ENCODE peak calls at places on chromosomes 6 and 20, in eight cellular contexts. One of them, this sample, is unnamed.
A peak's percentile ranks its signal among the peaks of the same experiment; 100 is the strongest.

GRCh38 chr20:21303061-21303871 is at the start of gene XRN2:
- DNase-seq in transverse colon: peak; percentile 97
- DNase-seq in HepG2: peak; percentile 98
- DNase-seq in uterus: peak; percentile 94
- DNase-seq in stomach: peak; percentile 96
- DNase-seq in testis: peak; percentile 96
- DNase-seq in H1: peak; percentile 72
- DNase-seq in heart left ventricle: peak; percentile 97
- DNase-seq in this sample: peak; percentile 97

GRCh38 chr6:12403946-12404647 is 113.9 kb downstream of the EDN1 start:
- DNase-seq in heart left ventricle: no peak
- DNase-seq in HepG2: no peak
- DNase-seq in stomach: no peak
- DNase-seq in uterus: no peak
- DNase-seq in H1: no peak
- DNase-seq in transverse colon: no peak
- DNase-seq in testis: no peak
- DNase-seq in this sample: no peak

GRCh38 chr6:28243946-28244345 is 8.1 kb downstream of the ZKSCAN4 start:
- DNase-seq in transverse colon: no peak
- DNase-seq in stomach: no peak
- DNase-seq in testis: no peak
- DNase-seq in H1: no peak
- DNase-seq in HepG2: no peak
- DNase-seq in uterus: no peak
- DNase-seq in heart left ventricle: no peak
- DNase-seq in this sample: no peak

GRCh38 chr20:13286600-13286999 is 65.5 kb downstream of the ISM1 start:
- DNase-seq in transverse colon: no peak
- DNase-seq in H1: no peak
- DNase-seq in uterus: no peak
- DNase-seq in HepG2: no peak
- DNase-seq in testis: no peak
- DNase-seq in stomach: no peak
- DNase-seq in heart left ventricle: no peak
- DNase-seq in this sample: peak; percentile 57

GRCh38 chr20:44644384-44645131 is 6.9 kb downstream of the ADA start:
- DNase-seq in transverse colon: no peak
- DNase-seq in HepG2: no peak
- DNase-seq in uterus: no peak
- DNase-seq in testis: no peak
- DNase-seq in stomach: no peak
- DNase-seq in heart left ventricle: no peak
- DNase-seq in H1: no peak
- DNase-seq in this sample: no peak

GRCh38 chr6:11393713-11394627 is 143.6 kb upstream of the TMEM170B start:
- DNase-seq in transverse colon: no peak
- DNase-seq in heart left ventricle: no peak
- DNase-seq in testis: no peak
- DNase-seq in HepG2: peak; percentile 54
- DNase-seq in uterus: no peak
- DNase-seq in stomach: no peak
- DNase-seq in H1: no peak
- DNase-seq in this sample: no peak

GRCh38 chr6:37311666-37312473 is 41.9 kb upstream of the RNF8 start:
- DNase-seq in transverse colon: no peak
- DNase-seq in heart left ventricle: no peak
- DNase-seq in stomach: no peak
- DNase-seq in HepG2: no peak
- DNase-seq in testis: no peak
- DNase-seq in uterus: no peak
- DNase-seq in H1: no peak
- DNase-seq in this sample: no peak

GRCh38 chr20:41369673-41370072 is 3.1 kb upstream of the EMILIN3 start:
- DNase-seq in testis: no peak
- DNase-seq in uterus: no peak
- DNase-seq in HepG2: no peak
- DNase-seq in transverse colon: no peak
- DNase-seq in H1: no peak
- DNase-seq in heart left ventricle: no peak
- DNase-seq in stomach: no peak
- DNase-seq in this sample: no peak

GRCh38 chr6:31907158-31907813 is 5.4 kb upstream of the ZBTB12 start:
- DNase-seq in testis: peak; percentile 57
- DNase-seq in HepG2: peak; percentile 86
- DNase-seq in uterus: peak; percentile 50
- DNase-seq in H1: no peak
- DNase-seq in transverse colon: no peak
- DNase-seq in stomach: no peak
- DNase-seq in heart left ventricle: no peak
- DNase-seq in this sample: no peak

GRCh38 chr20:61579908-61580307 is 327.8 kb downstream of the CDH4 start:
- DNase-seq in testis: no peak
- DNase-seq in HepG2: peak; percentile 33
- DNase-seq in H1: no peak
- DNase-seq in stomach: no peak
- DNase-seq in heart left ventricle: no peak
- DNase-seq in uterus: no peak
- DNase-seq in transverse colon: no peak
- DNase-seq in this sample: no peak

GRCh38 chr6:133001040-133001570 is 186.7 kb downstream of the RPS12 start:
- DNase-seq in transverse colon: no peak
- DNase-seq in H1: no peak
- DNase-seq in HepG2: no peak
- DNase-seq in heart left ventricle: no peak
- DNase-seq in testis: no peak
- DNase-seq in stomach: no peak
- DNase-seq in uterus: no peak
- DNase-seq in this sample: no peak

GRCh38 chr6:80477591-80478370 is 371.3 kb downstream of the BCKDHB start:
- DNase-seq in heart left ventricle: no peak
- DNase-seq in stomach: no peak
- DNase-seq in H1: no peak
- DNase-seq in transverse colon: no peak
- DNase-seq in HepG2: no peak
- DNase-seq in uterus: no peak
- DNase-seq in testis: no peak
- DNase-seq in this sample: no peak

GRCh38 chr6:129212081-129212480 is 329.1 kb downstream of the LAMA2 start:
- DNase-seq in stomach: no peak
- DNase-seq in testis: no peak
- DNase-seq in heart left ventricle: no peak
- DNase-seq in HepG2: no peak
- DNase-seq in H1: no peak
- DNase-seq in uterus: no peak
- DNase-seq in transverse colon: no peak
- DNase-seq in this sample: no peak

GRCh38 chr6:139593081-139593480 is 218.6 kb upstream of the CITED2 start:
- DNase-seq in heart left ventricle: no peak
- DNase-seq in uterus: no peak
- DNase-seq in stomach: no peak
- DNase-seq in H1: no peak
- DNase-seq in HepG2: no peak
- DNase-seq in testis: no peak
- DNase-seq in transverse colon: no peak
- DNase-seq in this sample: no peak

GRCh38 chr6:30396833-30397479 is 52.0 kb downstream of the RPP21 start:
- DNase-seq in H1: peak; percentile 53
- DNase-seq in testis: peak; percentile 91
- DNase-seq in transverse colon: peak; percentile 83
- DNase-seq in heart left ventricle: peak; percentile 70
- DNase-seq in HepG2: peak; percentile 58
- DNase-seq in stomach: peak; percentile 88
- DNase-seq in uterus: peak; percentile 71
- DNase-seq in this sample: peak; percentile 86

GRCh38 chr20:24969203-24970029 is 20.3 kb downstream of the CST7 start:
- DNase-seq in uterus: no peak
- DNase-seq in transverse colon: no peak
- DNase-seq in heart left ventricle: no peak
- DNase-seq in H1: no peak
- DNase-seq in testis: no peak
- DNase-seq in stomach: no peak
- DNase-seq in HepG2: no peak
- DNase-seq in this sample: peak; percentile 40

GRCh38 chr20:24971702-24972101 is 20.8 kb downstream of the APMAP start:
- DNase-seq in heart left ventricle: no peak
- DNase-seq in HepG2: no peak
- DNase-seq in stomach: no peak
- DNase-seq in testis: no peak
- DNase-seq in H1: no peak
- DNase-seq in transverse colon: no peak
- DNase-seq in uterus: no peak
- DNase-seq in this sample: no peak

GRCh38 chr20:24970743-24971142 is 21.7 kb downstream of the CST7 start:
- DNase-seq in testis: no peak
- DNase-seq in stomach: no peak
- DNase-seq in H1: no peak
- DNase-seq in heart left ventricle: no peak
- DNase-seq in HepG2: no peak
- DNase-seq in uterus: no peak
- DNase-seq in transverse colon: no peak
- DNase-seq in this sample: peak; percentile 30

GRCh38 chr20:24970030-24970553 is 21.0 kb downstream of the CST7 start:
- DNase-seq in uterus: no peak
- DNase-seq in H1: no peak
- DNase-seq in testis: no peak
- DNase-seq in HepG2: no peak
- DNase-seq in heart left ventricle: no peak
- DNase-seq in transverse colon: no peak
- DNase-seq in stomach: no peak
- DNase-seq in this sample: no peak

DNA sequence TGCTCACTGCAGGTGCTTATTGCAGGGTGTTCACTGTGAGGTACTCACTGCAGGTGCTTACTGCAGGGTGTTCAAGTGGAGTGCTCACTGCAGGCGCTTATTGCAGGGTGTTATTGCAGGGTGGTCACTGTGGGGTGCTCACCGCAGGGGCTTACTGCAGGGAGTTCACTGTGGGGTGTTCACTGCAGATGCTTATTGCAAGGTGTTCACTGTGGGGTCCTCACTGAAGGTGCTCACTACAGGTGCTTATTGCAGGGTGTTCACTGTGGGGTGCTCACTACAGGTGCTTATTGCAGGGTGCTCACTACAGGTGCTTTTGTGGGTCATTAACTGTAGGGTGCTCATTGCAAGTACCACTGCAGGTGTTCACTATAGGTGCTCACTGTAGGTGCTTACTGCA is 20.2 kb downstream of the APMAP start:
- DNase-seq in testis: no peak
- DNase-seq in heart left ventricle: no peak
- DNase-seq in transverse colon: peak; percentile 1
- DNase-seq in uterus: peak; percentile 2
- DNase-seq in stomach: no peak
- DNase-seq in HepG2: no peak
- DNase-seq in H1: no peak
- DNase-seq in this sample: no peak
- H3K27me3 ChIP-seq in testis: no peaks in the 10 kb centered on the region
- H3K27me3 ChIP-seq in heart left ventricle: no peaks in the 10 kb centered on the region
- H3K27me3 ChIP-seq in transverse colon: no peaks in the 10 kb centered on the region
- H3K27me3 ChIP-seq in uterus: no peaks in the 10 kb centered on the region
- H3K27me3 ChIP-seq in stomach: no peaks in the 10 kb centered on the region
- H3K27me3 ChIP-seq in HepG2: no peaks in the 10 kb centered on the region
- H3K27me3 ChIP-seq in H1: no peaks in the 10 kb centered on the region
- H3K27me3 ChIP-seq in this sample: no peaks in the 10 kb centered on the region

GRCh38 chr6:294656-295565 is 2.6 kb downstream of the DUSP22 start:
- DNase-seq in stomach: no peak
- DNase-seq in testis: no peak
- DNase-seq in uterus: no peak
- DNase-seq in transverse colon: no peak
- DNase-seq in HepG2: no peak
- DNase-seq in H1: no peak
- DNase-seq in heart left ventricle: no peak
- DNase-seq in this sample: no peak
- H3K4me1 ChIP-seq in stomach: peaks cover 72% of the 10 kb centered on the region
- H3K4me1 ChIP-seq in testis: peaks cover 5% of the 10 kb centered on the region
- H3K4me1 ChIP-seq in uterus: no peaks in the 10 kb centered on the region
- H3K4me1 ChIP-seq in transverse colon: peaks cover 10% of the 10 kb centered on the region
- H3K4me1 ChIP-seq in HepG2: peaks cover 37% of the 10 kb centered on the region
- H3K4me1 ChIP-seq in H1: no peaks in the 10 kb centered on the region
- H3K4me1 ChIP-seq in heart left ventricle: peaks cover 20% of the 10 kb centered on the region
- H3K4me1 ChIP-seq in this sample: no peaks in the 10 kb centered on the region

GRCh38 chr6:42451595-42452170 is at the start of gene TRERF1:
- DNase-seq in heart left ventricle: peak; percentile 58
- DNase-seq in uterus: peak; percentile 62
- DNase-seq in H1: no peak
- DNase-seq in testis: peak; percentile 81
- DNase-seq in transverse colon: peak; percentile 64
- DNase-seq in stomach: peak; percentile 51
- DNase-seq in HepG2: no peak
- DNase-seq in this sample: no peak

GRCh38 chr6:42454428-42454791 is 2.7 kb upstream of the TRERF1 start:
- DNase-seq in uterus: peak; percentile 54
- DNase-seq in heart left ventricle: peak; percentile 42
- DNase-seq in testis: peak; percentile 61
- DNase-seq in transverse colon: peak; percentile 36
- DNase-seq in stomach: peak; percentile 69
- DNase-seq in H1: no peak
- DNase-seq in HepG2: no peak
- DNase-seq in this sample: no peak

GRCh38 chr6:42453027-42453648 is 1.4 kb upstream of the TRERF1 start:
- DNase-seq in uterus: peak; percentile 91
- DNase-seq in transverse colon: peak; percentile 87
- DNase-seq in H1: no peak
- DNase-seq in HepG2: peak; percentile 21
- DNase-seq in heart left ventricle: peak; percentile 90
- DNase-seq in stomach: peak; percentile 85
- DNase-seq in testis: peak; percentile 92
- DNase-seq in this sample: peak; percentile 74

GRCh38 chr6:42452171-42453026 is 673 bp upstream of the TRERF1 start:
- DNase-seq in H1: no peak
- DNase-seq in HepG2: no peak
- DNase-seq in heart left ventricle: peak; percentile 75
- DNase-seq in uterus: peak; percentile 77
- DNase-seq in stomach: peak; percentile 77
- DNase-seq in transverse colon: peak; percentile 80
- DNase-seq in testis: peak; percentile 84
- DNase-seq in this sample: no peak

GRCh38 chr6:42453649-42454427 is 2.1 kb upstream of the TRERF1 start:
- DNase-seq in transverse colon: peak; percentile 66
- DNase-seq in uterus: peak; percentile 67
- DNase-seq in HepG2: no peak
- DNase-seq in stomach: peak; percentile 54
- DNase-seq in H1: no peak
- DNase-seq in testis: peak; percentile 77
- DNase-seq in heart left ventricle: peak; percentile 55
- DNase-seq in this sample: peak; percentile 29
- TF ChIP-seq POLR2A in transverse colon: peak; percentile 15
- TF ChIP-seq POLR2A in uterus: no peak
- TF ChIP-seq POLR2A in HepG2: no peak
- TF ChIP-seq POLR2A in stomach: no peak
- TF ChIP-seq POLR2A in H1: no peak
- TF ChIP-seq POLR2A in testis: no peak
- TF ChIP-seq POLR2A in heart left ventricle: no peak
- TF ChIP-seq POLR2A in this sample: no peak

DNA sequence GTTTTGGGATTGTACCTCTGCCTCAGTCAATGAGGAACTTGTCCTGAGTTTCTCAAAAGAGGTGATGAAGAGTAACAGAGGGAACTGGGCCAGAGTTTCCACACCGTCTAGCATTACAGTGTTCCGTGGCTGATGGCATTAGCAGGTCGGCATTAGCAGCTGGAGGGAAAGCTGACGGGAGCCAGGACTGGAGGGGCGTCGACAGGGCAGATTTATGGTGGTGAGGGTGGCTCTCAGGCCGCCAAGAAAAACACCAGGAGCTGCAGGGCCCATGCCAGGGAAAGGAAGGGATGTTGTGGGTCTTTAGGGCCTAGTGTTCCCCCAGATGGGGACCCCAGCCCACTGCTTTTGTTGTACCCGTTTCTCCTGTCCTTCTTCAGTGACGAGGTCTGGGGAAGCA is 157.1 kb downstream of the TBXT start:
- DNase-seq in uterus: no peak
- DNase-seq in heart left ventricle: no peak
- DNase-seq in HepG2: no peak
- DNase-seq in transverse colon: no peak
- DNase-seq in H1: no peak
- DNase-seq in testis: no peak
- DNase-seq in stomach: no peak
- DNase-seq in this sample: no peak
- H3K27me3 ChIP-seq in uterus: no peaks in the 10 kb centered on the region
- H3K27me3 ChIP-seq in heart left ventricle: peaks cover 69% of the 10 kb centered on the region
- H3K27me3 ChIP-seq in HepG2: peaks cover 33% of the 10 kb centered on the region
- H3K27me3 ChIP-seq in transverse colon: peaks cover 44% of the 10 kb centered on the region
- H3K27me3 ChIP-seq in H1: peaks cover 57% of the 10 kb centered on the region
- H3K27me3 ChIP-seq in testis: no peaks in the 10 kb centered on the region
- H3K27me3 ChIP-seq in stomach: peaks cover 6% of the 10 kb centered on the region
- H3K27me3 ChIP-seq in this sample: peaks cover 16% of the 10 kb centered on the region